ENCODE peak calls at places on chromosomes 12 and 14, in seven cellular contexts. L, K, X, M, E, O and Z are unnamed samples.

GRCh38 chr12:11758838-11759509 is 109.5 kb downstream of the ETV6 start:
- DNase-seq in L (peak), K (no peak), X (no peak), M (no peak), E (peak), O (no peak), Z (no peak)

GRCh38 chr12:109460538-109460937 is 16.6 kb downstream of the KCTD10 start:
- DNase-seq in L (no peak), K (no peak), X (peak), M (no peak), E (no peak), O (no peak), Z (no peak)

GRCh38 chr12:123070267-123071081 is 80.4 kb downstream of the PITPNM2 start:
- DNase-seq in L (no peak), K (no peak), X (no peak), M (no peak), E (no peak), O (no peak), Z (peak)

GRCh38 chr12:22283006-22283506 is 51.5 kb downstream of the ST8SIA1 start:
- DNase-seq in L (peak), K (no peak), X (no peak), M (no peak), E (no peak), O (peak), Z (peak)

GRCh38 chr12:113016796-113017195 is 38.5 kb downstream of the OAS2 start:
- DNase-seq in L (no peak), K (no peak), X (no peak), M (no peak), E (no peak), O (no peak), Z (no peak)

GRCh38 chr12:101108130-101108529 is 101.9 kb downstream of the SLC5A8 start:
- DNase-seq in L (no peak), K (peak), X (no peak), M (no peak), E (no peak), O (no peak), Z (no peak)

GRCh38 chr12:91574391-91574790 is 391.8 kb upstream of the DCN start:
- DNase-seq in L (peak), K (no peak), X (no peak), M (no peak), E (no peak), O (no peak), Z (no peak)

GRCh38 chr14:94769413-94770250 is at the start of gene GSC:
- DNase-seq in L (no peak), K (no peak), X (peak), M (no peak), E (peak), O (no peak), Z (peak)

GRCh38 chr14:76929927-76930326 is 98.6 kb downstream of the IRF2BPL start:
- DNase-seq in L (no peak), K (no peak), X (no peak), M (no peak), E (no peak), O (no peak), Z (peak)

GRCh38 chr14:36663404-36664321 is 2.0 kb downstream of the PAX9 start:
- DNase-seq in L (peak), K (no peak), X (peak), M (no peak), E (no peak), O (no peak), Z (peak)

GRCh38 chr12:19002192-19002591 is 127.3 kb upstream of the PLEKHA5 start:
- DNase-seq in L (peak), K (no peak), X (no peak), M (no peak), E (no peak), O (no peak), Z (peak)

GRCh38 chr12:31558521-31558920 is 32.4 kb downstream of the DENND5B start:
- DNase-seq in L (no peak), K (no peak), X (no peak), M (no peak), E (no peak), O (peak), Z (peak)

GRCh38 chr12:102452605-102453004 is 27.8 kb downstream of the IGF1 start:
- DNase-seq in L (no peak), K (no peak), X (no peak), M (no peak), E (no peak), O (no peak), Z (no peak)

GRCh38 chr12:46470039-46470627 is 97.6 kb upstream of the SLC38A2 start:
- DNase-seq in L (peak), K (no peak), X (no peak), M (no peak), E (no peak), O (no peak), Z (no peak)

GRCh38 chr12:43069768-43070221 is 480.2 kb upstream of the PRICKLE1 start:
- DNase-seq in L (peak), K (no peak), X (no peak), M (no peak), E (no peak), O (no peak), Z (peak)

GRCh38 chr12:105986779-105987686 is 151.7 kb downstream of the NUAK1 start:
- DNase-seq in L (peak), K (no peak), X (no peak), M (no peak), E (no peak), O (peak), Z (peak)

GRCh38 chr14:106848330-106849121 is 1322.1 kb downstream of the TMEM121 start:
- DNase-seq in L (no peak), K (no peak), X (no peak), M (no peak), E (no peak), O (no peak), Z (no peak)
- TF ChIP-seq CTCF in L (no peak), K (no peak), X (peak), M (no peak), E (no peak), O (no peak), Z (no peak)

DNA sequence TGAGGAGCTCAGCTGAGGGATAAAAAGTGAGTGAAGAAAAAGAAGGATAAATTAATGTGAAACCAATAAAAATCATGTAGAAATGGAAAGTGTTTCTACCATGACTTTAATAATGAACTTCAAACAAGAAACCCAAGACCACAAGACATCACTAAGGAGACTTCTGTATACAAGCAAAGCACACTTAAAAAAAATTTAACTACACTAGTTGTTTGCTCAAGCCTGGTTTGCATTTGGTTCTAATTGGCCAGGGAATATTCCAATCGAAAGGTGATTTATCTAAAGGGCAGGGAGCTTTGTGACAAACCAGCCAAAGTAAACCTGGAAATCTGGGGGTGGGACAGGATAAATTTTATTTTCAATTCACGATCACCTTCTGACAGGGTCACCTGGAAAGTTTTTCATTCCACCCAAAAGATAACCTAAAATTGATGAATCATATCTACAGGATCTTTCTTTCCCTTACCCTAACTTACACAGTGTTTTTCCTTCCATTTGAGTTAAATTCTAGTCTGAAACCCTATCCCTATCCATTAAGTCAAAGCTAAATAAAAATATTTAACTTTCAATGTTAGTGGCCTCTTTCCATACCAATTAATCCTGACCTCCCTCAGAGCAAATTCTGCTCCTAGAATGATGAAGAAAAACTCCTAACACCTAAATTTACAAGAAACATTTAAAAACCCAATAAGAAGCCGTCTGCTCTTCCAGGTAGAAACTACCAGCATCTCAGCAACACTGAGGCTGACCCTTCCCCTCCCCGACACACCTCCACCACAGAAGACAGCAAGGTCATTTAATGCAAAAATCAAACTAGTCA is 2.5 kb downstream of the EGLN3 start:
- DNase-seq in L (no peak), K (no peak), X (no peak), M (no peak), E (no peak), O (no peak), Z (no peak)
- H3K4me3 ChIP-seq in L (no peak), K (no peak), X (peak), M (no peak), E (peak), O (no peak), Z (peak)

DNA sequence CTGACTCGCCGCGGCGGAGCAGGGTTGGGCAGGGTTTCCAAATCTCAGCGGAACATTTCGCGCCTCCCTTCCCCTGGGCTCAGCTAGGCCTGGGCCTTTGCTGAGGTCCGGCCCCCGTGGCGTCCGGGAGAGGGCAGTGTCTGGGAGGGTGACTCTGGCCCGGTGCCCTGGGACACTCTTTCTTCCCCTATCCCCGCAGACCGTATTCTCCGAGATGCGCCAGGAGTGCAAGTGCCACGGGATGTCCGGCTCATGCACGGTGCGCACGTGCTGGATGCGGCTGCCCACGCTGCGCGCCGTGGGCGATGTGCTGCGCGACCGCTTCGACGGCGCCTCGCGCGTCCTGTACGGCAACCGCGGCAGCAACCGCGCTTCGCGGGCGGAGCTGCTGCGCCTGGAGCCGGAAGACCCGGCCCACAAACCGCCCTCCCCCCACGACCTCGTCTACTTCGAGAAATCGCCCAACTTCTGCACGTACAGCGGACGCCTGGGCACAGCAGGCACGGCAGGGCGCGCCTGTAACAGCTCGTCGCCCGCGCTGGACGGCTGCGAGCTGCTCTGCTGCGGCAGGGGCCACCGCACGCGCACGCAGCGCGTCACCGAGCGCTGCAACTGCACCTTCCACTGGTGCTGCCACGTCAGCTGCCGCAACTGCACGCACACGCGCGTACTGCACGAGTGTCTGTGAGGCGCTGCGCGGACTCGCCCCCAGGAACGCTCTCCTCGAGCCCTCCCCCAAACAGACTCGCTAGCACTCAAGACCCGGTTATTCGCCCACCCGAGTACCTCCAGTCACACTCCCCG is 3.0 kb downstream of the WNT1 start:
- DNase-seq in L (no peak), K (no peak), X (no peak), M (no peak), E (no peak), O (no peak), Z (no peak)
- TF ChIP-seq CTCF in L (no peak), K (no peak), X (no peak), M (no peak), E (no peak), O (no peak), Z (no peak)

GRCh38 chr12:114685869-114686268 is 1.9 kb upstream of the TBX3 start:
- DNase-seq in L (no peak), K (no peak), X (peak), M (no peak), E (no peak), O (no peak), Z (no peak)

GRCh38 chr12:114687802-114688201 is 3.8 kb upstream of the TBX3 start:
- DNase-seq in L (no peak), K (no peak), X (peak), M (no peak), E (no peak), O (no peak), Z (no peak)

GRCh38 chr12:114688256-114688845 is 4.4 kb upstream of the TBX3 start:
- DNase-seq in L (no peak), K (no peak), X (no peak), M (no peak), E (no peak), O (no peak), Z (no peak)

GRCh38 chr12:114686421-114687268 is 2.7 kb upstream of the TBX3 start:
- DNase-seq in L (no peak), K (no peak), X (peak), M (no peak), E (no peak), O (no peak), Z (no peak)

DNA sequence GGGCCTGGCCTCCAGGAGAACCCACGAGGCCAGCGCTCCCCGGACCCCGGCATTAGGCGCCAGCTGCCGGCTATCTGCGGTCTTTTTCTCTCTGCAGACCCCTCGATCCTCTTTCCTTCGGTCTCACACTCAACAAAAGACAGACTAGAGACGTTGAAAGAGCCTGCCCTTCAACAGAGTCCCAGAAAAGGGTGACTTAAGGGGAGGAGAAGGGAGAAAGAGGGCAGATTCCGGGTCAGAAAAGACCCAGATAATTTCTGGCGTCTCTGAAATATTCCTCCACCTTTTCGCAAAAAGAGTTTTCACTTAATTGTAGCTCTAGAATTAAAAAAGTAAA is 3.3 kb upstream of the TBX3 start:
- DNase-seq in L (no peak), K (no peak), X (no peak), M (no peak), E (no peak), O (no peak), Z (no peak)
- H3K4me3 ChIP-seq in L (no peak), K (no peak), X (no peak), M (no peak), E (no peak), O (peak), Z (no peak)

GRCh38 chr12:107586256-107586970 is 99.2 kb upstream of the PWP1 start:
- DNase-seq in L (no peak), K (no peak), X (no peak), M (no peak), E (no peak), O (no peak), Z (no peak)

GRCh38 chr12:107581616-107582015 is 104.0 kb upstream of the PWP1 start:
- DNase-seq in L (no peak), K (no peak), X (no peak), M (no peak), E (no peak), O (no peak), Z (peak)

GRCh38 chr12:107584523-107584922 is 101.1 kb upstream of the PWP1 start:
- DNase-seq in L (no peak), K (no peak), X (no peak), M (no peak), E (no peak), O (no peak), Z (no peak)

GRCh38 chr12:107580750-107581529 is 104.7 kb upstream of the PWP1 start:
- DNase-seq in L (peak), K (no peak), X (no peak), M (no peak), E (no peak), O (no peak), Z (peak)
- TF ChIP-seq CTCF in L (no peak), K (no peak), X (no peak), M (no peak), E (no peak), O (no peak), Z (no peak)

GRCh38 chr14:88599321-88599720 is 36.5 kb downstream of the ZC3H14 start:
- DNase-seq in L (no peak), K (no peak), X (no peak), M (no peak), E (no peak), O (no peak), Z (no peak)
- H3K4me3 ChIP-seq in L (no peak), K (no peak), X (no peak), M (no peak), E (no peak), O (no peak), Z (no peak)

GRCh38 chr14:60188115-60188514 is 22.9 kb upstream of the DHRS7 start:
- DNase-seq in L (peak), K (no peak), X (no peak), M (no peak), E (no peak), O (no peak), Z (peak)
- TF ChIP-seq CTCF in L (peak), K (peak), X (no peak), M (no peak), E (no peak), O (no peak), Z (peak)

GRCh38 chr14:86505808-86506207 is 975.9 kb downstream of the FLRT2 start:
- DNase-seq in L (peak), K (no peak), X (no peak), M (no peak), E (no peak), O (no peak), Z (peak)

DNA sequence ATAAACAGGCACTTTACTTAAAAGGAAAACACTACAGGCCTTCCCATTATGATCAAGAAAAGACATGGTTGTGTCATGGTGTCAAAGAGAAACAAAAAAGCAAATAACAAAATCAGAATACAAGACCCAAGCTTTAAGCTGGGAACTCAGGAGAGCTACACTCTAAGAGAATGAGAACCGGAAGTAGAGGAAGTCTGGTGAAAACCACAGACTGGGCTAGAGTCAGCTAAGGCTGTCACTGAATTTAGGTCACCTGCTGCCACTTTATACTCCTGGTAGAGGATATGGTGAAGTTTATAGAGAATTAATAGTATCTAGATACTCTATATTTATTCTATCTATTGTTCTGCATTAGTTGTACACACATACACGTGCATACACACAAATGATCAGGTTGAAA is 971.7 kb downstream of the FLRT2 start:
- DNase-seq in L (no peak), K (no peak), X (no peak), M (no peak), E (no peak), O (no peak), Z (no peak)
- H3K4me3 ChIP-seq in L (no peak), K (no peak), X (no peak), M (no peak), E (no peak), O (no peak), Z (no peak)

DNA sequence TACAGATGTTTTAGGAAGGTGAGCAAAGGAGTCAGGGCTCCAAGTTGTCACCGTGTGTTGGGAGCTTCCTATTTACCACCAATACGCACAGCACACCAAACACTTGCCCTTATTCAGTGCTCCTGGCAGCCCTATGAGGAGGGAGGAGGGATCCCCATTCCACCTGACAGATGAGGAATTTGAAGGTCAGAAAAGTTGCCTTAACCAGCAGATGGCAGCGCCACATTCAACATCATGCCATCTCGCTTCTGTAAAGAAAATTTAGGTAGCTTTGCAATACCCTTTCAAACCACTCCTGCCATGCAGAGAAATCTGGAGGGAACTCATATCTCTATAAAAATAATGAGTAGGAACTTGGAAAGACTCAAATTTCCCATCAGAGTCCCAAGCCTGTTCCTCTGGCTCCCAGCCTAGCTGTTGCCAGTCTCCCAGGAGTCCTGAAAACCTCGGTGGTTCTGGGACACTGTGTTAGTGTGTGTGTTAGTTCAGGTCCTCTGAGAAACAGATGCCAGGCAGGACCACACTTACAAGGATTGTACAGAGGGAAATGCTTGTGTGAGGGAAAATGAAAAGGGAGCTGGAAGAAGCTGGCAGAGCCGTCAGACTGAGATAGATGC is 410.5 kb downstream of the MED13L start:
- DNase-seq in L (peak), K (no peak), X (no peak), M (no peak), E (no peak), O (no peak), Z (peak)
- TF ChIP-seq CTCF in L (peak), K (peak), X (no peak), M (no peak), E (no peak), O (no peak), Z (peak)

DNA sequence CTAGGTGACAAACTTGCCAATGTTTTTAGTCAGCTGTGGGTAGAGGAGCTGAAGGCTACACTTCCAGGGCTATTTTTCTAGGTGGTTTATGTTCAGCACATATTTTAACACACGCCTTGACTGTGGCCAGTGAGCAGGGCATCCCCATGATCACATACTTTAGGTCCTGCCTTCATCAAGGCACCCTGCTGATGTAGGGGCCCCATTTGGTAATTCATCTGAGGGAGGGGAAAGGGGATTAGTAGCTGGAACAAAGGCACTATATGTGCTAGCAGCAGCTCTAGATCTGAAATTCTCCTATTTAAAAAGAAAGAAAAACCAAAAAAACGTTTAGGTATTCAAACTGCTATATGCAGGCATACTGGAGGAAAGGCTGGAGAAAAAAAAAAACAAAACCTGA is 14.5 kb downstream of the EGLN3 start:
- DNase-seq in L (no peak), K (no peak), X (no peak), M (no peak), E (no peak), O (no peak), Z (no peak)
- H3K4me3 ChIP-seq in L (no peak), K (no peak), X (no peak), M (no peak), E (no peak), O (no peak), Z (no peak)